ENCODE peak calls at places on chromosomes 2 and 18, in ten cellular contexts. H, Y, Z, X, M, E, W, N, U and A are unnamed samples.

GRCh38 chr2:195414479-195414878 is 242.5 kb upstream of the SLC39A10 start:
- DNase-seq in H (no peak), Y (no peak), Z (no peak), X (no peak), M (no peak), E (no peak), W (peak; percentile 12), N (no peak), U (no peak), A (no peak)

GRCh38 chr2:65349863-65350262 is 82.5 kb downstream of the SPRED2 start:
- DNase-seq in H (peak; percentile 77), Y (peak; percentile 69), Z (no peak), X (peak; percentile 45), M (no peak), E (peak; percentile 73), W (no peak), N (no peak), U (peak; percentile 42), A (peak; percentile 89)

GRCh38 chr2:108640731-108641130 is 78.6 kb upstream of the RANBP2 start:
- DNase-seq in H (no peak), Y (no peak), Z (no peak), X (no peak), M (peak; percentile 69), E (peak; percentile 94), W (no peak), N (no peak), U (peak; percentile 77), A (no peak)

GRCh38 chr2:217993817-217994459 is 8.9 kb downstream of the TNS1 start:
- DNase-seq in H (peak; percentile 49), Y (peak; percentile 78), Z (peak; percentile 32), X (peak; percentile 86), M (peak; percentile 25), E (no peak), W (peak; percentile 27), N (peak; percentile 29), U (peak; percentile 67), A (peak; percentile 82)

GRCh38 chr2:19538411-19538963 is 180.1 kb upstream of the OSR1 start:
- DNase-seq in H (no peak), Y (no peak), Z (no peak), X (peak; percentile 27), M (no peak), E (peak; percentile 98), W (no peak), N (no peak), U (peak; percentile 40), A (no peak)

GRCh38 chr2:165406053-165406628 is 63.4 kb upstream of the CSRNP3 start:
- DNase-seq in H (no peak), Y (no peak), Z (no peak), X (no peak), M (peak; percentile 11), E (peak; percentile 24), W (no peak), N (no peak), U (no peak), A (no peak)

GRCh38 chr2:38526195-38526594 is 76.5 kb downstream of the HNRNPLL start:
- DNase-seq in H (no peak), Y (no peak), Z (no peak), X (no peak), M (no peak), E (no peak), W (no peak), N (no peak), U (no peak), A (no peak)

GRCh38 chr2:59462418-59463197 is 1090.8 kb downstream of the BCL11A start:
- DNase-seq in H (no peak), Y (no peak), Z (no peak), X (no peak), M (no peak), E (no peak), W (no peak), N (no peak), U (no peak), A (no peak)

GRCh38 chr18:61333271-61333745 is at the start of gene CDH20:
- DNase-seq in H (no peak), Y (no peak), Z (no peak), X (no peak), M (peak; percentile 39), E (no peak), W (no peak), N (no peak), U (no peak), A (no peak)

GRCh38 chr2:131572175-131572574 is 44.5 kb downstream of the CCDC74A start:
- DNase-seq in H (no peak), Y (no peak), Z (no peak), X (no peak), M (no peak), E (no peak), W (no peak), N (no peak), U (no peak), A (no peak)

GRCh38 chr2:78175642-78176041 is 653.5 kb upstream of the LRRTM4 start:
- DNase-seq in H (no peak), Y (no peak), Z (no peak), X (no peak), M (no peak), E (no peak), W (no peak), N (no peak), U (no peak), A (no peak)

GRCh38 chr2:189142893-189143759 is 36.4 kb downstream of the COL5A2 start:
- DNase-seq in H (peak; percentile 3), Y (peak; percentile 39), Z (peak; percentile 7), X (peak; percentile 63), M (no peak), E (no peak), W (no peak), N (no peak), U (no peak), A (peak; percentile 33)

GRCh38 chr2:235270951-235271350 is 222.9 kb upstream of the AGAP1 start:
- DNase-seq in H (no peak), Y (no peak), Z (no peak), X (no peak), M (no peak), E (peak; percentile 97), W (no peak), N (no peak), U (no peak), A (no peak)

GRCh38 chr2:233799087-233799665 is 21.0 kb downstream of the MROH2A start:
- DNase-seq in H (no peak), Y (no peak), Z (no peak), X (no peak), M (no peak), E (no peak), W (no peak), N (no peak), U (no peak), A (no peak)

GRCh38 chr18:48312066-48312465 is 97.1 kb downstream of the ZBTB7C start:
- DNase-seq in H (no peak), Y (no peak), Z (no peak), X (no peak), M (no peak), E (no peak), W (no peak), N (no peak), U (no peak), A (no peak)

GRCh38 chr18:33116376-33116775 is 324.1 kb downstream of the CCDC178 start:
- DNase-seq in H (peak; percentile 94), Y (no peak), Z (no peak), X (no peak), M (no peak), E (peak; percentile 19), W (no peak), N (no peak), U (no peak), A (no peak)

GRCh38 chr2:25726511-25726910 is 53.1 kb upstream of the DTNB start:
- DNase-seq in H (no peak), Y (no peak), Z (no peak), X (no peak), M (no peak), E (no peak), W (no peak), N (no peak), U (no peak), A (no peak)